ENCODE peak calls at places on chromosomes 12 and 14, in seven cellular contexts. Q, P, C, G, L, R and U are unnamed samples. For H3K4me1, the result is how much of the 10 kb centered on the place peaks cover.

GRCh38 chr12:107369679-107370078 is 276.3 kb upstream of the CRY1 start:
- DNase-seq in Q (no peak), P (no peak), C (no peak), G (no peak), L (no peak), R (no peak), U (no peak)

GRCh38 chr14:31559939-31560338 is 1.3 kb upstream of the NUBPL start:
- DNase-seq in Q (no peak), P (no peak), C (no peak), G (no peak), L (no peak), R (no peak), U (no peak)

GRCh38 chr12:63038361-63039100 is 103.6 kb upstream of the PPM1H start:
- DNase-seq in Q (no peak), P (no peak), C (no peak), G (no peak), L (no peak), R (no peak), U (no peak)

GRCh38 chr14:34056081-34056480 is 105.2 kb upstream of the EGLN3 start:
- DNase-seq in Q (no peak), P (no peak), C (no peak), G (no peak), L (no peak), R (no peak), U (no peak)

GRCh38 chr12:19739195-19739776 is 300.0 kb downstream of the AEBP2 start:
- DNase-seq in Q (peak), P (peak), C (peak), G (peak), L (no peak), R (peak), U (peak)

GRCh38 chr12:6020930-6021329 is 75.9 kb upstream of the ANO2 start:
- DNase-seq in Q (no peak), P (peak), C (no peak), G (no peak), L (no peak), R (no peak), U (no peak)

GRCh38 chr12:90514325-90514724 is 440.7 kb downstream of the CCER1 start:
- DNase-seq in Q (no peak), P (peak), C (no peak), G (no peak), L (no peak), R (no peak), U (no peak)

GRCh38 chr12:115632323-115632722 is 645.2 kb downstream of the MED13L start:
- DNase-seq in Q (no peak), P (no peak), C (no peak), G (no peak), L (no peak), R (no peak), U (no peak)

GRCh38 chr12:57898308-57898970 is 42.9 kb upstream of the ATP23 start:
- DNase-seq in Q (no peak), P (no peak), C (no peak), G (peak), L (no peak), R (no peak), U (no peak)

GRCh38 chr14:54737132-54737711 is 165.4 kb downstream of the GCH1 start:
- DNase-seq in Q (no peak), P (no peak), C (no peak), G (no peak), L (no peak), R (no peak), U (no peak)

GRCh38 chr12:24482882-24483604 is 465.9 kb downstream of the BCAT1 start:
- DNase-seq in Q (no peak), P (no peak), C (no peak), G (no peak), L (no peak), R (no peak), U (no peak)

GRCh38 chr12:62400135-62400534 is 66.5 kb upstream of the MON2 start:
- DNase-seq in Q (no peak), P (no peak), C (no peak), G (no peak), L (no peak), R (no peak), U (no peak)

GRCh38 chr12:64124511-64125197 is 97.4 kb downstream of the KICS2 start:
- DNase-seq in Q (no peak), P (no peak), C (no peak), G (no peak), L (no peak), R (no peak), U (no peak)

GRCh38 chr14:75913183-75913582 is 68.6 kb downstream of the TGFB3 start:
- DNase-seq in Q (no peak), P (no peak), C (no peak), G (no peak), L (no peak), R (no peak), U (no peak)

GRCh38 chr12:77995436-77996167 is 164.9 kb downstream of the NAV3 start:
- DNase-seq in Q (no peak), P (peak), C (peak), G (no peak), L (no peak), R (peak), U (no peak)

GRCh38 chr12:10182662-10183061 is 3.8 kb downstream of the TMEM52B start:
- DNase-seq in Q (no peak), P (no peak), C (no peak), G (no peak), L (no peak), R (no peak), U (no peak)

GRCh38 chr12:113812431-113813228 is 153.5 kb downstream of the RBM19 start:
- DNase-seq in Q (no peak), P (peak), C (no peak), G (no peak), L (no peak), R (no peak), U (no peak)

GRCh38 chr12:81212996-81213696 is 135.3 kb downstream of the ACSS3 start:
- DNase-seq in Q (no peak), P (no peak), C (no peak), G (no peak), L (no peak), R (no peak), U (no peak)

GRCh38 chr12:64255249-64255648 is 33.2 kb upstream of the KICS2 start:
- DNase-seq in Q (no peak), P (no peak), C (no peak), G (no peak), L (no peak), R (no peak), U (no peak)

GRCh38 chr12:115973968-115974765 is 303.3 kb downstream of the MED13L start:
- DNase-seq in Q (no peak), P (no peak), C (no peak), G (no peak), L (no peak), R (no peak), U (no peak)

GRCh38 chr12:53345486-53346195 is 9.5 kb upstream of the SP7 start:
- DNase-seq in Q (no peak), P (peak), C (no peak), G (no peak), L (no peak), R (no peak), U (no peak)

GRCh38 chr14:91834571-91834970 is 32.8 kb downstream of the TC2N start:
- DNase-seq in Q (no peak), P (no peak), C (no peak), G (no peak), L (no peak), R (no peak), U (no peak)

GRCh38 chr12:14258468-14258947 is 107.0 kb upstream of the ATF7IP start:
- DNase-seq in Q (no peak), P (peak), C (no peak), G (no peak), L (no peak), R (no peak), U (no peak)

GRCh38 chr12:14259481-14260010 is 105.9 kb upstream of the ATF7IP start:
- DNase-seq in Q (no peak), P (no peak), C (no peak), G (no peak), L (no peak), R (no peak), U (no peak)

GRCh38 chr12:14261861-14262260 is 103.6 kb upstream of the ATF7IP start:
- DNase-seq in Q (no peak), P (no peak), C (no peak), G (no peak), L (no peak), R (no peak), U (no peak)

GRCh38 chr12:14261096-14261495 is 104.4 kb upstream of the ATF7IP start:
- DNase-seq in Q (no peak), P (peak), C (no peak), G (peak), L (no peak), R (no peak), U (no peak)

DNA sequence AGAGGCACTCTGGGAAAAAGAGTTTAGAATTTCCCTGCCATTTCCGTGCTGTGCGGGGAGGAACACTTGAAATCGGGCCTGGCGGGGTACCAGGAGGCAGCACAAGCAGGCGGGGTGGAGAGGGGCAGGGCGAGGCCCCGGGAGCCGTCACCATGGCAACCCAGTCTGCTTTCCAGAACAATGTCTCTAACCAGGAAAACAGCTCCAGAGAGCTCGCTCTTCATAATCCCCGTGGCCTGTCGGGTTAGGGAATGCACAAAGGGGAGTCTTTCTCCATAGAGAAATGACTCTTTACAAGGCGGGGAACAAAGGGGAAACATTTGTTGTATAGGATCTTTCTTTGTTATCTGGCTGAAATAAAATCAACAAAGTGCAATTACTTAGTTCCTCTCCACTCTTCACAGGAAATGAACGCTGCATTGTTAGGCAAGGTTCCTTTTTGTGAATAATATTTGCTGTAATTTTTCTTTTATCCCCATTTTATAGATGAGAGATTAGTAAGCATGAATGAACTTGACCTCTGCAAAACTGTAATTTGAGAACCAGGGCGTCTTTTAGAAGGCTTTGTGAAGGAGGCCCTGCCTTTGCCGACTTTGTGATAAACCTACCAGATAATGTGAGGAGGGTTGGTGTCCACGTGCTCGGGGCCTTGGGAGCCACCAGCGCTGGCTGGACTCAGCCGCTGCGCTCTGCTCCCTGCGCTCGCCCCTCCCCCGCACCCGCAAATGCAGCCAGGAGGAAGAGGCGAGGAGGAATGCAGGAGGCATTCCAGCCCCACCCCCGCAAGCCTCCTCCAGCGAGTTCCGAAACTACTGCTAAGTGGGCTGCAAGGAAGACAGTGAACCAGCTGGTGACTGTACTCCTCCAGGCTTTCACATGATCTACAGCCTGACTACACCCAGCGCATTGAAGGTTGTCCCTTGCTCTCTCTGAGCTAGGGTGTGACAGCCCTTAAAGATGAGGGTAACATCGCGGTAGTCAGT is 105.2 kb upstream of the ATF7IP start:
- DNase-seq in Q (no peak), P (peak), C (no peak), G (peak), L (peak), R (peak), U (peak)
- H3K4me1 ChIP-seq in Q (under half), P (under half), C (under half), G (half or more), L (under half), R (under half), U (under half)

GRCh38 chr14:29757188-29757680 is 170.4 kb downstream of the PRKD1 start:
- DNase-seq in Q (no peak), P (no peak), C (no peak), G (no peak), L (no peak), R (no peak), U (no peak)
- H3K4me1 ChIP-seq in Q (under half), P (under half), C (under half), G (under half), L (under half), R (under half), U (under half)

DNA sequence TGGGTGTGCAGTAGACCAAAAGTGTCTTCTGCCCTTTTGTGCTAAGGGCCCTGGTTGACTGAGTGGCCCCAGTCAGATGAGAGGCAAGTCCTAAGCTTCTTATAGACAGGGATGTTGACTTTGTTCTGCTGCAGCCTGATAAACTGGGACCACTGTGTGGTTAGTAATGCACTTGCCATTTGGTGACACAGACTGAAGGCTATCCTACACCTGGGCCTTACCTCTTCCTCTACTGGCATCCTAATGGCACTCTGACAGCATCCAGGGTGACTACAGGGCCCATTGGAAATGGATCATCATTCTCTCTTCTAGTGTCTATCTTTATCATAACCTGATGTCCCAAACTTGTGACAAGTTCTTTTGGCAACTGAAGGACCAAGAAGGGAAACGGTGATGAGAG is 3.3 kb downstream of the SDR39U1 start:
- DNase-seq in Q (no peak), P (no peak), C (no peak), G (no peak), L (no peak), R (no peak), U (no peak)
- H3K4me1 ChIP-seq in Q (under half), P (under half), C (under half), G (half or more), L (under half), R (under half), U (under half)

DNA sequence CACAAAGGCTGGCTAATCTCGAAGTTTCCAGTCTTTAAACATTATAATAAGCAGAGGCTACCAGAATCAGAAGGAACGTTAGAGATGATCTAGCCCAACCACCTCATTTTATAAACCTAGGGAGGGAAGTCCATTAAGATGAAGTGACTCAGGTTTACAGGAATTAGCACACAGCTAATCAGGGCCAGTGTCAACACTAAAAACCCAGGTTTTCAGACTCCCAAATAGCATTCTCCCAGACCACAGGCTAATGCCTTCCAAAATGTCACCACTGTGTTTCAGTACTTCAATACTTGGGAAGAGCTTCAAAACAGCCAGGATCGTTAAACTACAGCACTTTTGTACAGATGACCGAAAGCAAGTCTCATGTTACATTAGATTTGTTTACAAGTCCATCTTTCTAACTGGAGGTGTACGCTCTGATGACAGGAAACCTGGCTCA is 89.2 kb downstream of the FOXN3 start:
- DNase-seq in Q (no peak), P (no peak), C (no peak), G (no peak), L (no peak), R (no peak), U (no peak)
- H3K4me1 ChIP-seq in Q (under half), P (under half), C (under half), G (under half), L (under half), R (under half), U (under half)

GRCh38 chr12:1629338-1630080 is 478 bp downstream of the WNT5B start:
- DNase-seq in Q (no peak), P (peak), C (no peak), G (peak), L (no peak), R (no peak), U (no peak)
- H3K4me1 ChIP-seq in Q (under half), P (under half), C (under half), G (under half), L (under half), R (under half), U (under half)

DNA sequence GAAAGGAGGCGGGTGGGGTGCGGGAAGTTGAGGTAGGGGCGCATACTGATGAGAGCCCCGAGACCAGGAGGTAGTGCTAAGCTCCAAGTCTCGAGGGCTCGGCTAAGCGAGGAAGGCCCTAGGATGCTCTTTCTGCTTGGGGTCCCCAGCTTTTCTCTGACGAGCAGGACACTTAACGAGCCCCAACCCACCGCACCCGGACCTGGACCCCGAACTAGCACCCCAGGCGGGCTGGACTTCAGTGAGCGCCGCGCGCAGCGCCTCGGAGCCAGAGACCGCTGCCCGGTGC is 4.7 kb upstream of the C1QL4 start:
- DNase-seq in Q (no peak), P (no peak), C (no peak), G (no peak), L (peak), R (no peak), U (no peak)
- H3K4me1 ChIP-seq in Q (under half), P (under half), C (under half), G (half or more), L (under half), R (under half), U (under half)

GRCh38 chr12:102631274-102631673 is 150.9 kb upstream of the IGF1 start:
- DNase-seq in Q (no peak), P (peak), C (peak), G (no peak), L (no peak), R (no peak), U (no peak)
- H3K4me1 ChIP-seq in Q (under half), P (under half), C (under half), G (under half), L (under half), R (under half), U (under half)

GRCh38 chr14:95256776-95257060 is 63.0 kb downstream of the CLMN start:
- DNase-seq in Q (no peak), P (no peak), C (no peak), G (no peak), L (no peak), R (no peak), U (no peak)
- H3K4me1 ChIP-seq in Q (under half), P (under half), C (under half), G (under half), L (under half), R (under half), U (under half)

GRCh38 chr14:56172074-56172473 is 53.9 kb downstream of the PELI2 start:
- DNase-seq in Q (no peak), P (no peak), C (no peak), G (no peak), L (no peak), R (no peak), U (no peak)

GRCh38 chr14:56170877-56171422 is 52.7 kb downstream of the PELI2 start:
- DNase-seq in Q (no peak), P (no peak), C (no peak), G (no peak), L (no peak), R (no peak), U (no peak)

GRCh38 chr14:56173360-56173922 is 55.2 kb downstream of the PELI2 start:
- DNase-seq in Q (no peak), P (no peak), C (no peak), G (no peak), L (no peak), R (no peak), U (no peak)

GRCh38 chr14:56170028-56170427 is 51.8 kb downstream of the PELI2 start:
- DNase-seq in Q (no peak), P (no peak), C (no peak), G (no peak), L (no peak), R (no peak), U (no peak)

GRCh38 chr14:56172571-56172971 is 54.4 kb downstream of the PELI2 start:
- DNase-seq in Q (no peak), P (no peak), C (no peak), G (no peak), L (no peak), R (no peak), U (no peak)
- H3K4me1 ChIP-seq in Q (under half), P (under half), C (under half), G (under half), L (under half), R (under half), U (under half)